ENCODE peak calls at places on chromosomes 11 and 22, in four cellular contexts. T, Y, M and X are unnamed samples.

GRCh38 chr11:34656062-34656720 is 35.3 kb downstream of the EHF start:
- DNase-seq in T (no peak), Y (no peak), M (no peak), X (peak; percentile 26)

GRCh38 chr11:125517116-125517804 is 21.2 kb upstream of the FEZ1 start:
- DNase-seq in T (no peak), Y (peak; percentile 25), M (no peak), X (peak; percentile 79)

GRCh38 chr11:57100638-57101312 is 81.0 kb upstream of the LRRC55 start:
- DNase-seq in T (no peak), Y (no peak), M (no peak), X (peak; percentile 23)

GRCh38 chr11:102318469-102318868 is 1.2 kb downstream of the BIRC3 start:
- DNase-seq in T (no peak), Y (no peak), M (no peak), X (no peak)

GRCh38 chr22:49006207-49007012 is 821.3 kb downstream of the BRD1 start:
- DNase-seq in T (peak; percentile 52), Y (no peak), M (no peak), X (no peak)

GRCh38 chr22:48259991-48260670 is 1497.7 kb downstream of the TBC1D22A start:
- DNase-seq in T (no peak), Y (no peak), M (no peak), X (no peak)

GRCh38 chr11:101723371-101723770 is 139.6 kb upstream of the TRPC6 start:
- DNase-seq in T (no peak), Y (no peak), M (no peak), X (no peak)

GRCh38 chr22:25922141-25922540 is 180.2 kb downstream of the MYO18B start:
- DNase-seq in T (no peak), Y (no peak), M (no peak), X (no peak)

GRCh38 chr11:42066113-42066512 is 606.7 kb upstream of the LRRC4C start:
- DNase-seq in T (no peak), Y (no peak), M (no peak), X (peak; percentile 26)

GRCh38 chr11:130426223-130427048 is 2.0 kb downstream of the ADAMTS8 start:
- DNase-seq in T (no peak), Y (no peak), M (no peak), X (no peak)

GRCh38 chr11:110022548-110022947 is 70.6 kb upstream of the ZC3H12C start:
- DNase-seq in T (no peak), Y (no peak), M (no peak), X (peak; percentile 8)

GRCh38 chr22:40183029-40183581 is 5.4 kb downstream of the TNRC6B start:
- DNase-seq in T (no peak), Y (peak; percentile 77), M (no peak), X (peak; percentile 87)

GRCh38 chr22:43479311-43479710 is 67.5 kb downstream of the MPPED1 start:
- DNase-seq in T (no peak), Y (no peak), M (no peak), X (no peak)

DNA sequence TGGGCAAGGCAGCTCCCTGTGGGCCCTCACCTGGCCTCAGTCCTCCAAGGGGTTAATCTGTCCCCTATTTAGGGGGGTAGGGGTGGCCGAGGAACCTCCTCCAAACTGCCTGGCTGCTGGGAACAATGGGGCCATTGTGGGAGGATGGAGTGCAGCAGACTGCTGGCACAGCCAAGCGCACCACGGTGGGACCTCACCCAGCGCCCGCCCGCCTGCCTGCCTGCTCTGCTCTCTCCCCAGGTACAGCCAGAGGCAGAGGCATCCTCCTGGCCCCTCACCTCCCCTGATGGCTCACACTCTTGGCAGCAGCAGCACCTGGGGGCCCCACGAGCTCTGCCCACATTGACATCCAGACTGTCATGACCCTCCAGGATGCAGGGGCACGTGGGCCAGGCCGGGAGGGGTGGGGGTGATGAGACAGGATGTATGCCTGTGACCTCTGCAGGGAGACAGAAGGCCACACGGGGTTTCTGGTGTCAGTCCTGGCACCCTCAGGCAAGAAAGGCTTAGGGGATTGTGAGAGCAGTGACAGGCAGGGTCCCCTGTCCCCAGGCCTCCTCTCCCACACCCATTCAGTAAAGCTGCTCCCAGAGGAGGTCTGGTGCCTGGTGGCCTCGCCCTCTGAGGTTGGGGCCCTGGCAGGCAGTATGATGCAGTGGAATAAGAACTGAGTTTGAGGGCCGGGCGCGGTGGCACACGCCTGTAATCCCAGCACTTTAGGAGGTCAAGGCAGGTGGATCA is 11.4 kb downstream of the BCL9L start:
- DNase-seq in T (no peak), Y (no peak), M (peak; percentile 91), X (no peak)
- H3K4me3 ChIP-seq in T (peak overlapping the region; percentile 19), Y (no peak overlapping the region), M (no peak overlapping the region), X (no peak overlapping the region)

DNA sequence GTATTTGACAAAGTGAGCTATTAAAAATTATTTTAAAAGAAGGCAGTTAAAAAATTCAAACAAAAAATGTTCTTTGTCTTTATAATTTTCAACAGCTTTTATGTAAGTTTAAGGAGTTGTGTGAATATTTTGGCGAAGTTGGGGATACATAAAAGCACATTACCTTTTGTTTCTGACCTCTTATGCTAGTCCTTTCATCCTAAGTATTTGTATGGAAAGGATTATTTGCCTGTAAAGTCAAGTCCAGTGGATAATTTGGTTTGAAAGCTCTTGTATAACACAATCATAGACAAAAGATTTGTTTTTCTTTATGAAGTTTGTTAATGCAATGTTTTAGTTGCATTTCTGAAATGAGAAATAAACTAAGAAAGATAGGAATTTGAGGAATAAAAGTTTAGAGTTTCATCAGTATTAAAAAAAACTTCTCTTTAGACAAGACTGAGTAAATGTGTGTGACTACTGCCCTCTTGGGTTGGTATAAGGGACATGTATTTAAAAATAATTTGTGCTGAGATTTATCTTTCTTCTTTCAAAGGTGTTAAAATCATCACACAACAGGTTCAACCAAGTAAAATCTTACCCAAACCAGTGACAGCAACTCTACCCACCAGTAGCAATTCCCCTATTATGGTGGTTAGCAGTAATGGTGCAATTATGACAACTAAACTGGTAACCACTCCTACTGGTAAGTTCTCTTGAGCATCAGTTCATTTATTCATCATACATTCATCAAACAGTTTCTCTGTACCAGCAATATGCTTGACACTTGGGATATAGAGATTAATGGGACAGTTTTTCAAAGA is 68.2 kb downstream of the EMSY start:
- DNase-seq in T (no peak), Y (peak; percentile 29), M (no peak), X (peak; percentile 71)
- TF ChIP-seq CTCF in T (peak; percentile 39), Y (peak; percentile 49), M (peak; percentile 12), X (peak; percentile 34)

GRCh38 chr11:44311339-44312261 is 1.7 kb upstream of the ALX4 start:
- DNase-seq in T (peak; percentile 38), Y (no peak), M (no peak), X (no peak)

GRCh38 chr11:44310456-44311272 is 725 bp upstream of the ALX4 start:
- DNase-seq in T (no peak), Y (no peak), M (no peak), X (no peak)

GRCh38 chr11:44308923-44309482 is 936 bp downstream of the ALX4 start:
- DNase-seq in T (no peak), Y (no peak), M (no peak), X (no peak)

GRCh38 chr11:44309483-44310197 is at the start of gene ALX4:
- DNase-seq in T (no peak), Y (peak; percentile 72), M (no peak), X (no peak)

DNA sequence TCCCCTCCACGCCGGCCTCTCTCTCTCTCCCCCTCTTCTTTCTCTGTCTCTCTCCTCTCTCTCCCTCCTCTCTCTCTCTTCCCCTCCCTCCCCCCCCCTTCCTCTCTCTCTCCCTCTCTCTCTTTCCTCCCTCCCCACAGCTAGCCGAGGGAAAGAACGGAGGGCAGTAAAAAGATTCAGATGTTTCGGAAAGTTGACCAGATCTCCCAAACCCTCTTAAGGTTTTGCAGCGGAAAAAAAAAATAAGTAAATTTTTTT is 188 bp upstream of the ALX4 start:
- DNase-seq in T (no peak), Y (no peak), M (no peak), X (no peak)
- H3K4me3 ChIP-seq in T (peak overlapping the region; percentile 26), Y (peak overlapping the region; percentile 29), M (no peak overlapping the region), X (no peak overlapping the region)

GRCh38 chr11:94544582-94544831 is 786 bp downstream of the FUT4 start:
- DNase-seq in T (no peak), Y (no peak), M (peak; percentile 71), X (peak; percentile 12)
- TF ChIP-seq CTCF in T (no peak), Y (no peak), M (no peak), X (no peak)

GRCh38 chr22:28112548-28113043 is 193.5 kb upstream of the PITPNB start:
- DNase-seq in T (no peak), Y (peak; percentile 68), M (no peak), X (peak; percentile 64)
- H3K4me3 ChIP-seq in T (no peak overlapping the region), Y (no peak overlapping the region), M (no peak overlapping the region), X (no peak overlapping the region)

DNA sequence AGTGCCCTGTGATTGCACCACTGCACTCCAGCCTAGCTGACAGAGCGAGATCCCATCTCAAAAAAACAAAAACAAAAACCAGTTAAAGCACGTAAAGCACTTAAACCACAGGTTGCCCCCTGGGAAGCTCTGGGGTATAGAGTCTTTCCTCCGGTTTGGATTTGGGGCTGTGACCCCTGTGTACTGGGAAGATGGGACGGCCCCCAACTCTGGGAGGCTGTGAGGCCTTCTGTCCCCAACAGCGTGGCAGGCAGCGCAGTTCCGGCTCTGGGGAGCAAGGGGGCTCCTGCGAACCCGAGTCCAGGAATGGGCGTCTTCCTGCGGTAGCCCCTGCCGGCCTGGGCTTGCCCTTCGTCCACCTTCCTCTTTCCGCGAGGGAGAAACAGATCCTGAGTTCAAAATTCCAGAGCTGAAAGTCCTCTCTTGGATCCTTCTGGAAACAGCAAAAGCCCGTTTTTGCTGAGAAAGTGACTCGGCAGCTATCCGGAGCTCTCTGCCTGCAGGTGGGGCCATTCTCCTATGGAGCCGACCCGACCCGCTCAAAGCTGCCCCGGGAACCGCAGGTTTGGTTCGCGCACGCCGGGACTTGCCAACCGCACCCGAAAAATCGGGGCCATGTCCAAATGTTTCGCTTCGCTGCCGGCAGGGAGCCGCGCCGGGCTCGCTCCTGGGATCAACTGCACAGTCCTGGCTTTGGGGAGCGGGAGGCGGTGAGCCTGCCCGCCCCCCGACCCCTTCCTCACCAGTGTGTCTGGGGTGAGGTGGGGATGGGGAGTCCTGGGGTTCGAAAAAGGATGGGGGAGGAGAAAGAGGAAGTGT is 36.3 kb upstream of the POLA2 start:
- DNase-seq in T (peak; percentile 79), Y (peak; percentile 49), M (no peak), X (peak; percentile 74)
- TF ChIP-seq CTCF in T (peak; percentile 42), Y (peak; percentile 64), M (no peak), X (peak; percentile 46)

DNA sequence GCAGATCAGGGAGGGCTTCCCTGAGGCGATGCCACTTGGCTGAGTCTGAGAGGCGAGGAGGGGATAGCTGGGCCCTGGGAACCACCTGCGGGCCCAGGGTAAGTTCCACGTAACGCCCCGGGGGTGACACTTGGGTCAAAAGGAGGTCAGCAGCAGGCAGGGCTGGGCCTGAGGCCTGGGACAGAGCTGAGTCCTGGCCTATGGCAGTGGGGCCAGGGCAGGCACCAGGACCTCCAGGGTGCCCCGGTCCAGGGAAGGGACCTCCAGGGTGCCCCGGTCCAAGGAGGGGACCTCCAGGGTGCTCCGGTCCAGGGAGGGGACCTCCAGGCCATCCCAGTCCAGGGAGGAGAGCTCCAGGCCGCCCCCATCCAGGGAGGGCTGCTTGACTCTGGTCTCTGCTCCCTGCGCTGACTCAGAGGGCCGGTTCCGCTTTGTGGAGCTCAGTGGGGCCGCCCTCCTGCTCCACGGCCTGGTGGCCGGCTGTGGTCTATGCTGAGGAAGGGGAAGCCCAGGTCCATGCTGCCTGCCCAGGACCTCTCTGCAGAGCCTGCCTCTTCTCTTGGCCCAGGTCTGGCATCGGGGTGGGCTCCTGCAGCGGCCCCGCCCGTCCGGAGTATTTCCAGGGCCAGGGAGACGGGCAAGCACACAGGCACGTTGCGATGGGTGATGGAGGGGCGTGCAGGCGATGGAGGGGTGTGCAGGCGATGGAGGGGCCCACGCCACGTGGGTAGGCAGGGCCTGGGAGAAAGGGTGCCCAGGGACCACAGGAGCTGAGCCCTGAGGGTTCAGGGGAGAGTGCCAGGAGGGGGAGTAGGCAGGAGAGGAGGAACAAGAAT is 19.5 kb upstream of the WNT7B start:
- DNase-seq in T (peak; percentile 84), Y (no peak), M (peak; percentile 77), X (peak; percentile 62)
- H3K4me3 ChIP-seq in T (no peak overlapping the region), Y (no peak overlapping the region), M (no peak overlapping the region), X (peak overlapping the region; percentile 41)

GRCh38 chr11:89477175-89477574 is 14.0 kb downstream of the NOX4 start:
- DNase-seq in T (no peak), Y (no peak), M (no peak), X (no peak)
- TF ChIP-seq CTCF in T (no peak), Y (no peak), M (no peak), X (no peak)